ENCODE peak calls at places on chromosome 10, in eight cellular contexts. M, F, S, N, G, E, T and X are unnamed samples.

GRCh38 chr10:118594392-118595063 is 920 bp downstream of the PRLHR start:
- DNase-seq in M (peak), F (no peak), S (peak), N (no peak), G (no peak), E (no peak), T (no peak), X (no peak)

GRCh38 chr10:96374639-96374984 is 15.8 kb upstream of the OPALIN start:
- DNase-seq in M (no peak), F (no peak), S (no peak), N (no peak), G (no peak), E (no peak), T (no peak), X (no peak)

GRCh38 chr10:1657500-1657899 is 79.8 kb downstream of the ADARB2 start:
- DNase-seq in M (no peak), F (no peak), S (no peak), N (no peak), G (peak), E (no peak), T (no peak), X (no peak)

GRCh38 chr10:117997673-117998072 is 49.1 kb downstream of the RAB11FIP2 start:
- DNase-seq in M (no peak), F (no peak), S (no peak), N (no peak), G (no peak), E (no peak), T (no peak), X (no peak)

GRCh38 chr10:76397957-76398665 is 966.7 kb downstream of the LRMDA start:
- DNase-seq in M (no peak), F (no peak), S (no peak), N (no peak), G (peak), E (no peak), T (no peak), X (no peak)

GRCh38 chr10:106917452-106918055 is 247.0 kb downstream of the SORCS1 start:
- DNase-seq in M (no peak), F (peak), S (peak), N (no peak), G (peak), E (peak), T (no peak), X (peak)

GRCh38 chr10:118565301-118566075 is 30.0 kb downstream of the PRLHR start:
- DNase-seq in M (no peak), F (no peak), S (no peak), N (no peak), G (no peak), E (peak), T (no peak), X (no peak)

GRCh38 chr10:82981137-82981723 is 1106.2 kb downstream of the NRG3 start:
- DNase-seq in M (no peak), F (no peak), S (no peak), N (no peak), G (no peak), E (no peak), T (no peak), X (no peak)

GRCh38 chr10:96586419-96587254 is at the start of gene TM9SF3:
- DNase-seq in M (peak), F (peak), S (peak), N (peak), G (peak), E (peak), T (no peak), X (peak)

GRCh38 chr10:49176310-49177268 is 11.6 kb downstream of the TMEM273 start:
- DNase-seq in M (no peak), F (no peak), S (no peak), N (no peak), G (no peak), E (peak), T (no peak), X (no peak)

GRCh38 chr10:52066383-52066782 is 247.7 kb upstream of the DKK1 start:
- DNase-seq in M (peak), F (no peak), S (no peak), N (no peak), G (no peak), E (no peak), T (no peak), X (no peak)

GRCh38 chr10:32253300-32253699 is 93.7 kb downstream of the EPC1 start:
- DNase-seq in M (no peak), F (peak), S (no peak), N (no peak), G (no peak), E (no peak), T (no peak), X (peak)

GRCh38 chr10:29353291-29353690 is 64.4 kb downstream of the LYZL1 start:
- DNase-seq in M (no peak), F (no peak), S (no peak), N (no peak), G (no peak), E (no peak), T (no peak), X (no peak)

GRCh38 chr10:78465456-78465855 is 431.8 kb downstream of the RPS24 start:
- DNase-seq in M (no peak), F (no peak), S (no peak), N (no peak), G (no peak), E (no peak), T (no peak), X (no peak)
- H3K4me3 ChIP-seq in M (no peak), F (no peak), S (no peak), N (no peak), G (no peak), E (no peak), T (no peak), X (no peak)

GRCh38 chr10:114246679-114247305 is 7.7 kb downstream of the VWA2 start:
- DNase-seq in M (no peak), F (peak), S (no peak), N (no peak), G (no peak), E (no peak), T (no peak), X (no peak)
- TF ChIP-seq POLR2A in M (no peak), F (peak), S (no peak), N (no peak), G (no peak), E (no peak), T (no peak), X (no peak)

DNA sequence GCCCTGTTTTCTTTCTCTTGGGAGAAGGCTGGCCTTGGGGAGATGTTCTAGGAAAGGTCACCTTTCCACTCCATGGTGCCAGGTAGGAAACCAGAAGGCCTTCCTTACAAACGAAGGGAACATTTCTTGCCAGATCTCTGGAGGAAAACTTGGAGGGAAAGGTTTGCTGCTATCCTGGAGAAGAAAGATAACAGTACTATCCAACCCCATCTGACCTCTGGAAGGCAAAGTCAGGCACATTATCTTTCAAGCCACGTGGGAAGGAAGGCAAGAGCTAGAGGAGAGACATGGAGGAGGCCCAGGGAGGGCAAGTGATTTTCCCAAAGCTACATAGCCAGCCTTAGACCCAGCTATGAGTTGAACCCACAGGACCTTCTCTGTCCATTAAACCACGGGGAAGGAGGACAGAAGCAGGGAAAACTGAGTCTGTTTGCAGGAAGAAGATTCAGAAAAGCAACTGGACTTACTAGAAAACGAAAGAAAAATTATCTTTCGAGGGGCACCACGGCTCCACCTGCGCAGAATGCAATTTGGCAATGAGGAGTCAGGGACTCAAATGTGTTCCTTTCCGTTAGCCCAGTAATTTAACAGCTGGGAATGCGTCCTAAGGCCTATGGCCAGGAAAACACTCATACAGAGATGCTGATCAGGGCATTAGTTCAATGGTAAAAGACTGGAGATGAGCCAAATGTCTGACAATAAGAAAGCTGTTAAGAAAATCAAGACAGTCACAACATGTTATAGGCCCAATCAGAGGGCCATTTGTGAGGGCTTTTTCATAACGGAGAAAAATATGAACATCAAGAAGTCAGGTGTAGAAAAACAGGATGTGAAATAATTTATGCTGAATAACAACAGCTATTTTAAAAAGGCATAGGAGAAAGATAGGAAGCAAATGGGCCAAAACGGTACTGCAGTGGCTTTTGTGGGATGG is 32.0 kb upstream of the PSAP start:
- DNase-seq in M (no peak), F (no peak), S (no peak), N (no peak), G (no peak), E (no peak), T (no peak), X (no peak)
- TF ChIP-seq EP300 in M (no peak), F (no peak), S (no peak), N (no peak), G (no peak), E (no peak), T (no peak), X (no peak)

DNA sequence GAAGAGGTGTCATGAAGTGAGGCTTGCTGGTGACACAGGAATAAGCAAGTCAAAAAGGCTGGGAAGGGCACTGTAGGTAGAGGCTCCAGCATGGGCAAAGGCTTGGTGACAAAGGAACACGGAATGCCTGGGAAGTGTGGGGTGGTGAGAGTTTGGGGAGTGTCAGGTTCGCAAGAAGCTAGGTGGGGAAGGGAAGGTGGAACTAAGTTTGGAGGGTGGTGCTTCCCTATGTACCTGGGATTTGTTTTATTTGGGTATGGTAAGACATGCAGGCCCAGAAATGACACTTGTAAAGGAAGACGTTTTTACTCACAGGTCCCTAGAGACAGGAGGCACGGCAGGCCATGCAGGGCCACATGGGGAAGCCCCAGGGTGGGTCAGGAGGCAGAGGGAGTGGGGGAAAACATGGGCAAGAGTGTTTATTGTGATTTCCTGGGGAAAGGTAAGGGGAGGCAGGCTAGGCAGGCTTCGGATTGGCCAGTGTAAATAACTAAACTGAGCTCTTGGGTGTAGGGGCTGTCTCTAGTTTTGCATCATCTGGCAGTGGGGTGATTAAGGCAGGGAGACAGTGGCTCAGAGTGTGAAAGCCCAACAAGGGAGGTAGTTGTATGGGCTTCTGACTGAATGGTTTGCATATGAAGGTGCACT is 52.1 kb downstream of the SH2D4B start:
- DNase-seq in M (no peak), F (no peak), S (no peak), N (no peak), G (peak), E (no peak), T (peak), X (no peak)
- H3K4me3 ChIP-seq in M (no peak), F (no peak), S (no peak), N (no peak), G (no peak), E (no peak), T (no peak), X (no peak)